ENCODE peak calls at places on chromosome 12, in seven cellular contexts. K, C, H, R, M, Y and L are unnamed samples.

GRCh38 chr12:112980491-112981158 is 2.3 kb downstream of the OAS2 start:
- DNase-seq in K (no peak), C (no peak), H (no peak), R (no peak), M (no peak), Y (no peak), L (no peak)

GRCh38 chr12:107418976-107419375 is 266.6 kb upstream of the PWP1 start:
- DNase-seq in K (no peak), C (no peak), H (no peak), R (no peak), M (no peak), Y (no peak), L (no peak)

GRCh38 chr12:7271904-7272303 is 32.0 kb upstream of the ACSM4 start:
- DNase-seq in K (no peak), C (no peak), H (no peak), R (no peak), M (peak), Y (no peak), L (peak)

GRCh38 chr12:65051196-65051595 is 69.9 kb downstream of the WIF1 start:
- DNase-seq in K (no peak), C (no peak), H (no peak), R (no peak), M (peak), Y (no peak), L (no peak)

GRCh38 chr12:127400231-127400630 is 866.7 kb upstream of the TMEM132C start:
- DNase-seq in K (no peak), C (no peak), H (no peak), R (no peak), M (peak), Y (no peak), L (no peak)

GRCh38 chr12:52614381-52615207 is 3.8 kb downstream of the KRT73 start:
- DNase-seq in K (peak), C (no peak), H (no peak), R (peak), M (no peak), Y (no peak), L (no peak)

GRCh38 chr12:72586456-72586855 is 314.3 kb downstream of the TRHDE start:
- DNase-seq in K (no peak), C (no peak), H (no peak), R (no peak), M (no peak), Y (no peak), L (no peak)

GRCh38 chr12:1518763-1519516 is 75.4 kb downstream of the FBXL14 start:
- DNase-seq in K (no peak), C (no peak), H (no peak), R (no peak), M (peak), Y (no peak), L (peak)

GRCh38 chr12:54378791-54379400 is 5.6 kb downstream of the ZNF385A start:
- DNase-seq in K (no peak), C (peak), H (no peak), R (no peak), M (no peak), Y (peak), L (no peak)

GRCh38 chr12:13530966-13531365 is 334.4 kb downstream of the EMP1 start:
- DNase-seq in K (no peak), C (peak), H (no peak), R (no peak), M (no peak), Y (no peak), L (no peak)

GRCh38 chr12:95151406-95151805 is 65.9 kb downstream of the FGD6 start:
- DNase-seq in K (no peak), C (no peak), H (no peak), R (no peak), M (no peak), Y (no peak), L (no peak)

GRCh38 chr12:15757553-15758255 is 31.5 kb downstream of the EPS8 start:
- DNase-seq in K (no peak), C (no peak), H (no peak), R (no peak), M (peak), Y (no peak), L (peak)

GRCh38 chr12:52221912-52222457 is 11.1 kb upstream of the KRT7 start:
- DNase-seq in K (peak), C (peak), H (no peak), R (peak), M (peak), Y (no peak), L (peak)

GRCh38 chr12:9112076-9112853 is 3.5 kb downstream of the A2M start:
- DNase-seq in K (no peak), C (no peak), H (no peak), R (no peak), M (no peak), Y (no peak), L (no peak)

GRCh38 chr12:96033549-96034389 is 1.6 kb downstream of the LTA4H start:
- DNase-seq in K (no peak), C (no peak), H (no peak), R (no peak), M (no peak), Y (no peak), L (no peak)

GRCh38 chr12:104669851-104670337 is 213.1 kb downstream of the CHST11 start:
- DNase-seq in K (no peak), C (no peak), H (peak), R (peak), M (no peak), Y (peak), L (no peak)

GRCh38 chr12:63900922-63901793 is 56.7 kb downstream of the SRGAP1 start:
- DNase-seq in K (no peak), C (no peak), H (no peak), R (no peak), M (no peak), Y (no peak), L (no peak)

GRCh38 chr12:57813971-57814771 is 4.4 kb downstream of the AVIL start:
- DNase-seq in K (no peak), C (no peak), H (no peak), R (no peak), M (no peak), Y (no peak), L (no peak)

GRCh38 chr12:81610955-81611889 is 147.9 kb downstream of the PPFIA2 start:
- DNase-seq in K (no peak), C (no peak), H (no peak), R (no peak), M (no peak), Y (no peak), L (no peak)

GRCh38 chr12:116969615-116970575 is 59.1 kb downstream of the FBXW8 start:
- DNase-seq in K (no peak), C (peak), H (no peak), R (no peak), M (no peak), Y (peak), L (no peak)

GRCh38 chr12:61821381-61821780 is 438.8 kb upstream of the USP15 start:
- DNase-seq in K (no peak), C (no peak), H (no peak), R (no peak), M (no peak), Y (no peak), L (no peak)